ENCODE peak calls at places on chromosomes 1 and 21, in four cellular contexts. One of them, this sample, is unnamed. For H3K36me3, the result is how much of the 10 kb centered on the place peaks cover.

GRCh38 chr1:910311-910880 is 13.3 kb upstream of the SAMD11 start:
- DNase-seq in heart right ventricle: no peak
- DNase-seq in left lung: peak
- DNase-seq in hepatocyte: peak
- DNase-seq in this sample: peak

GRCh38 chr1:155202198-155202597 is 5.5 kb downstream of the THBS3 start:
- DNase-seq in hepatocyte: no peak
- DNase-seq in left lung: no peak
- DNase-seq in heart right ventricle: no peak
- DNase-seq in this sample: no peak

GRCh38 chr1:91700332-91700731 is 185.6 kb downstream of the TGFBR3 start:
- DNase-seq in left lung: no peak
- DNase-seq in hepatocyte: no peak
- DNase-seq in heart right ventricle: no peak
- DNase-seq in this sample: no peak

GRCh38 chr21:34333150-34333739 is 30.6 kb upstream of the KCNE2 start:
- DNase-seq in hepatocyte: no peak
- DNase-seq in heart right ventricle: no peak
- DNase-seq in left lung: no peak
- DNase-seq in this sample: no peak

GRCh38 chr1:5751833-5752714 is 240.2 kb downstream of the NPHP4 start:
- DNase-seq in heart right ventricle: no peak
- DNase-seq in hepatocyte: no peak
- DNase-seq in left lung: peak
- DNase-seq in this sample: no peak

GRCh38 chr1:24481098-24481497 is 21.5 kb upstream of the RCAN3 start:
- DNase-seq in left lung: peak
- DNase-seq in hepatocyte: no peak
- DNase-seq in heart right ventricle: no peak
- DNase-seq in this sample: no peak

GRCh38 chr1:7478142-7478796 is 292.8 kb upstream of the VAMP3 start:
- DNase-seq in hepatocyte: no peak
- DNase-seq in left lung: no peak
- DNase-seq in heart right ventricle: no peak
- DNase-seq in this sample: no peak

GRCh38 chr1:56050911-56051310 is 528.5 kb downstream of the PLPP3 start:
- DNase-seq in heart right ventricle: no peak
- DNase-seq in hepatocyte: no peak
- DNase-seq in left lung: no peak
- DNase-seq in this sample: no peak

GRCh38 chr1:15788624-15789301 is 18.7 kb downstream of the UQCRHL start:
- DNase-seq in heart right ventricle: no peak
- DNase-seq in hepatocyte: no peak
- DNase-seq in left lung: no peak
- DNase-seq in this sample: no peak

GRCh38 chr1:11878891-11879190 is 20.1 kb upstream of the NPPB start:
- DNase-seq in left lung: no peak
- DNase-seq in hepatocyte: no peak
- DNase-seq in heart right ventricle: no peak
- DNase-seq in this sample: no peak

GRCh38 chr21:45297329-45297728 is 9.6 kb upstream of the POFUT2 start:
- DNase-seq in left lung: peak
- DNase-seq in heart right ventricle: no peak
- DNase-seq in hepatocyte: peak
- DNase-seq in this sample: peak

GRCh38 chr1:81519987-81520386 is 280.7 kb upstream of the ADGRL2 start:
- DNase-seq in heart right ventricle: no peak
- DNase-seq in left lung: no peak
- DNase-seq in hepatocyte: no peak
- DNase-seq in this sample: no peak

GRCh38 chr1:168408531-168409242 is 128.0 kb downstream of the TBX19 start:
- DNase-seq in hepatocyte: peak
- DNase-seq in left lung: no peak
- DNase-seq in heart right ventricle: no peak
- DNase-seq in this sample: no peak

GRCh38 chr1:25502957-25503356 is 40.4 kb upstream of the LDLRAP1 start:
- DNase-seq in hepatocyte: peak
- DNase-seq in left lung: no peak
- DNase-seq in heart right ventricle: no peak
- DNase-seq in this sample: no peak

GRCh38 chr21:32350211-32350980 is 42.4 kb downstream of the URB1 start:
- DNase-seq in heart right ventricle: no peak
- DNase-seq in hepatocyte: no peak
- DNase-seq in left lung: no peak
- DNase-seq in this sample: no peak

GRCh38 chr21:32198369-32198768 is 80.5 kb downstream of the MIS18A start:
- DNase-seq in heart right ventricle: no peak
- DNase-seq in hepatocyte: no peak
- DNase-seq in left lung: no peak
- DNase-seq in this sample: no peak

GRCh38 chr1:23809751-23810171 is 9.2 kb upstream of the GALE start:
- DNase-seq in left lung: peak
- DNase-seq in heart right ventricle: peak
- DNase-seq in hepatocyte: peak
- DNase-seq in this sample: peak

GRCh38 chr1:9068971-9069323 is 488 bp downstream of the SLC2A5 start:
- DNase-seq in left lung: no peak
- DNase-seq in heart right ventricle: no peak
- DNase-seq in hepatocyte: no peak
- DNase-seq in this sample: no peak

GRCh38 chr1:91640877-91641526 is 140.4 kb downstream of the CDC7 start:
- DNase-seq in left lung: no peak
- DNase-seq in heart right ventricle: no peak
- DNase-seq in hepatocyte: no peak
- DNase-seq in this sample: no peak

GRCh38 chr1:81556968-81557367 is 243.8 kb upstream of the ADGRL2 start:
- DNase-seq in heart right ventricle: no peak
- DNase-seq in hepatocyte: no peak
- DNase-seq in left lung: no peak
- DNase-seq in this sample: no peak

GRCh38 chr1:168468042-168468809 is 75.6 kb downstream of the XCL2 start:
- DNase-seq in heart right ventricle: no peak
- DNase-seq in hepatocyte: no peak
- DNase-seq in left lung: no peak
- DNase-seq in this sample: no peak

GRCh38 chr1:25046194-25046532 is 116.1 kb upstream of the RUNX3 start:
- DNase-seq in hepatocyte: no peak
- DNase-seq in heart right ventricle: no peak
- DNase-seq in left lung: no peak
- DNase-seq in this sample: no peak

GRCh38 chr1:209748620-209749019 is 7.2 kb upstream of the TRAF3IP3 start:
- DNase-seq in left lung: no peak
- DNase-seq in heart right ventricle: no peak
- DNase-seq in hepatocyte: no peak
- DNase-seq in this sample: no peak

GRCh38 chr1:240854367-240854766 is 242.4 kb upstream of the GREM2 start:
- DNase-seq in hepatocyte: no peak
- DNase-seq in heart right ventricle: no peak
- DNase-seq in left lung: no peak
- DNase-seq in this sample: no peak

GRCh38 chr1:204493882-204494280 is 724 bp downstream of the PIK3C2B start:
- DNase-seq in heart right ventricle: peak
- DNase-seq in hepatocyte: peak
- DNase-seq in left lung: peak
- DNase-seq in this sample: peak

GRCh38 chr1:61645476-61645875 is 79.5 kb downstream of the TM2D1 start:
- DNase-seq in left lung: no peak
- DNase-seq in heart right ventricle: no peak
- DNase-seq in hepatocyte: no peak
- DNase-seq in this sample: no peak

GRCh38 chr1:47663286-47663685 is 225.4 kb downstream of the FOXD2 start:
- DNase-seq in hepatocyte: no peak
- DNase-seq in left lung: no peak
- DNase-seq in heart right ventricle: no peak
- DNase-seq in this sample: no peak

GRCh38 chr1:54870869-54871268 is 16.1 kb downstream of the DHCR24 start:
- DNase-seq in heart right ventricle: no peak
- DNase-seq in left lung: no peak
- DNase-seq in hepatocyte: no peak
- DNase-seq in this sample: no peak
- H3K36me3 ChIP-seq in heart right ventricle: under half
- H3K36me3 ChIP-seq in left lung: half or more
- H3K36me3 ChIP-seq in hepatocyte: under half
- H3K36me3 ChIP-seq in this sample: half or more

DNA sequence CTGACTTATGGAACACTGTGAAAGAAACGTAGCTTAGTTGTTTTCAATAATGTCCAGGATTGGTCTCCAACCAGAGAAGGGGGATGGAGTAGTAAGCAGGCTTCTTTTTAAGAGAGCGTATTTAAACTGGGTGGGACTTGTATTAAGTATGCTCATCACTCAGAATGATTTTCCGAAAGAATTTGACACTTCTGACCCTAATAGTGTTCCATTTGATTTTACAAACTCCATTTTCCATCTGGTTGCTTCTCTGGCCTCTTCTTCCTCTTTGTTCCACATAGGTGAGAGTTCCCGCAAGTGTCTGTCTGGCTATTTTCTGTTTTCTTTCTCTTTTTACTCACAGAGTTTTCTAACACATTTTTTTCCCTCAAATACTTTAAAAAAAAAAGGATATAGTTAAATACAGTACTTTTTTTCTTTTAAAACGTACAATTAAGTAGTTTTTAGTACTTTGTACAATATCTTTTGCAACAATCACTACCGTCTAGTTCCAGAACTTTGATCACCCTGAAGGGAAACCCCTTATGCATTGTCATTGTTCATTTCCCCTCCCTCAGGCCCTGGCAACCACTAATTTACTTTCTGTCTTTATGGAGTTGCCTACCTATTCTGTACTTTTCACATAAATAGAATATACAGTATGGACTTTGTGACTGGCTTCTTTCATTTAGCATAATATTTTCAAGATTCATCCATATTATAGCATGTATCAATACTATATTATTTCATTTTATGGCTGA is 67.0 kb downstream of the RASAL2 start:
- DNase-seq in left lung: no peak
- DNase-seq in heart right ventricle: no peak
- DNase-seq in hepatocyte: no peak
- DNase-seq in this sample: no peak
- H3K27ac ChIP-seq in left lung: no peak
- H3K27ac ChIP-seq in heart right ventricle: no peak
- H3K27ac ChIP-seq in hepatocyte: no peak
- H3K27ac ChIP-seq in this sample: no peak

GRCh38 chr21:42781150-42781980 is 98.0 kb downstream of the WDR4 start:
- DNase-seq in hepatocyte: peak
- DNase-seq in left lung: no peak
- DNase-seq in heart right ventricle: no peak
- DNase-seq in this sample: no peak
- H3K4me3 ChIP-seq in hepatocyte: no peak
- H3K4me3 ChIP-seq in left lung: no peak
- H3K4me3 ChIP-seq in heart right ventricle: peak
- H3K4me3 ChIP-seq in this sample: peak

GRCh38 chr1:21871943-21872342 is 59.9 kb downstream of the LDLRAD2 start:
- DNase-seq in left lung: no peak
- DNase-seq in hepatocyte: no peak
- DNase-seq in heart right ventricle: no peak
- DNase-seq in this sample: peak
- H3K36me3 ChIP-seq in left lung: half or more
- H3K36me3 ChIP-seq in hepatocyte: under half
- H3K36me3 ChIP-seq in heart right ventricle: half or more
- H3K36me3 ChIP-seq in this sample: half or more

DNA sequence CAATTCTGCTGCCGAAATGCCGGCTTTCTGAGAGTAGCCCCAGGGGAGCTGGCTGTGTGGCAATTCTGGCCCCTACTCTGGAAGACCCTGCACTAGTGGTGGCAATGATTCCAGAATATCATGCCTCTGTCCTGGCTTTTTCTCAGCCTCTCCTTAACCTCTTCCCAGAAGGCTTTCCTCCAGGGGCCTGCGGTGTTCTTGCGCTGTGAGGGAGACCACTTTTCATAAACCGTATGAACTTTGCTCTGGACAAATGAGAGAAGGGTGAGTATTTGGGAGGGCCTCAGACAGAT is 118.6 kb downstream of the EDEM3 start:
- DNase-seq in heart right ventricle: peak
- DNase-seq in left lung: no peak
- DNase-seq in hepatocyte: no peak
- DNase-seq in this sample: peak
- H3K27ac ChIP-seq in heart right ventricle: no peak
- H3K27ac ChIP-seq in left lung: no peak
- H3K27ac ChIP-seq in hepatocyte: no peak
- H3K27ac ChIP-seq in this sample: no peak

This sample was measured in psoas muscle.